ENCODE peak calls at places on chromosome 17, in six cellular contexts. D is LoVo; X is activated T-cell treated with anti-CD3 and anti-CD28 coated beads, Interleukin-2, amount 50 U/mL, for 72 hours; Z is activated CD4-positive, alpha-beta T cell treated with anti-CD3 and anti-CD28 coated beads, Interleukin-2, amount 10 ng/mL, durations not matched to agents 7 days and 5 days; L is Caki2; O is skeletal muscle cell. P is an unnamed sample.

GRCh38 chr17:48494335-48494734 is 36.5 kb downstream of the HOXB1 start:
- DNase-seq in L (peak; percentile 43), Z (no peak), O (no peak), D (no peak), X (no peak), P (peak; percentile 88)

GRCh38 chr17:28524476-28525415 is 18.6 kb downstream of the FOXN1 start:
- DNase-seq in O (peak; percentile 16), X (no peak), L (peak; percentile 81), D (peak; percentile 73), Z (no peak), P (peak; percentile 75)

GRCh38 chr17:67659028-67659427 is 58.7 kb upstream of the NOL11 start:
- DNase-seq in X (no peak), D (no peak), O (no peak), Z (no peak), L (no peak), P (no peak)

GRCh38 chr17:12089809-12090384 is 69.2 kb downstream of the MAP2K4 start:
- DNase-seq in D (no peak), Z (no peak), L (peak; percentile 4), O (peak; percentile 56), X (no peak), P (peak; percentile 16)

GRCh38 chr17:8470447-8471047 is 34.9 kb downstream of the NDEL1 start:
- DNase-seq in Z (no peak), L (peak; percentile 19), O (no peak), X (no peak), D (no peak), P (peak; percentile 40)

GRCh38 chr17:36594626-36595401 is 3.1 kb downstream of the DHRS11 start:
- DNase-seq in X (no peak), O (no peak), D (no peak), Z (no peak), L (no peak), P (no peak)

GRCh38 chr17:79607941-79608728 is 2.7 kb downstream of the RBFOX3 start:
- DNase-seq in O (no peak), Z (no peak), D (no peak), L (peak; percentile 68), X (peak; percentile 3), P (no peak)

GRCh38 chr17:14289162-14289561 is 11.7 kb upstream of the HS3ST3B1 start:
- DNase-seq in X (no peak), Z (no peak), D (no peak), O (no peak), L (no peak), P (no peak)

GRCh38 chr17:40322417-40323315 is 13.7 kb downstream of the RARA start:
- DNase-seq in L (peak; percentile 72), O (no peak), X (peak; percentile 83), D (no peak), Z (peak; percentile 96), P (peak; percentile 81)

GRCh38 chr17:55423535-55423934 is 1.9 kb upstream of the MMD start:
- DNase-seq in D (no peak), Z (no peak), O (no peak), X (no peak), L (no peak), P (no peak)

GRCh38 chr17:350706-351435 is 1.7 kb downstream of the RPH3AL start:
- DNase-seq in O (no peak), Z (no peak), D (peak; percentile 79), X (no peak), L (peak; percentile 60), P (peak; percentile 51)

GRCh38 chr17:3879181-3879580 is 13.7 kb downstream of the CAMKK1 start:
- DNase-seq in X (no peak), L (no peak), O (peak; percentile 82), Z (no peak), D (no peak), P (peak; percentile 67)

GRCh38 chr17:73371285-73371684 is 59.5 kb upstream of the CDC42EP4 start:
- DNase-seq in D (no peak), X (no peak), L (peak; percentile 69), Z (no peak), O (peak; percentile 85), P (peak; percentile 69)

GRCh38 chr17:41505007-41505835 is at the start of gene KRT13:
- DNase-seq in X (no peak), Z (no peak), D (no peak), O (no peak), L (no peak), P (no peak)

GRCh38 chr17:60391419-60392041 is 403 bp downstream of the USP32 start:
- DNase-seq in Z (no peak), D (no peak), O (no peak), L (no peak), X (no peak), P (no peak)

GRCh38 chr17:47806913-47807255 is 14.7 kb downstream of the OSBPL7 start:
- DNase-seq in X (no peak), L (no peak), O (no peak), Z (no peak), D (no peak), P (no peak)

GRCh38 chr17:559699-560378 is 154.8 kb downstream of the VPS53 start:
- DNase-seq in X (no peak), O (peak; percentile 78), L (peak; percentile 68), Z (no peak), D (no peak), P (peak; percentile 88)

GRCh38 chr17:42679492-42680330 is 1.9 kb downstream of the CCR10 start:
- DNase-seq in D (peak; percentile 79), L (peak; percentile 86), O (no peak), X (peak; percentile 85), Z (peak; percentile 73), P (peak; percentile 70)

GRCh38 chr17:76737676-76738467 is at the start of gene MFSD11:
- DNase-seq in L (no peak), O (peak; percentile 90), Z (peak; percentile 91), X (peak; percentile 96), D (peak; percentile 92), P (peak; percentile 93)

P was measured in fibroblast of the aortic adventitia.